ENCODE peak calls at places on chromosomes 6 and 20, in six cellular contexts. U is A673, B is SJSA1, X is heart right ventricle, C is skeletal muscle cell, T is fibroblast of the conjunctiva. V is an unnamed sample.

GRCh38 chr6:167056370-167056769 is 57.2 kb downstream of the CEP43 start:
- DNase-seq in U (no peak), B (no peak), X (no peak), C (peak), T (no peak), V (peak)

GRCh38 chr6:100376103-100376502 is 88.6 kb downstream of the SIM1 start:
- DNase-seq in U (no peak), B (no peak), X (no peak), C (no peak), T (no peak), V (no peak)

GRCh38 chr6:93779086-93779858 is 359.9 kb upstream of the EPHA7 start:
- DNase-seq in U (no peak), B (no peak), X (peak), C (no peak), T (no peak), V (peak)

GRCh38 chr20:21396045-21396893 is 1.1 kb downstream of the NKX2-4 start:
- DNase-seq in U (no peak), B (no peak), X (peak), C (no peak), T (no peak), V (no peak)

GRCh38 chr20:50815162-50815989 is 20.5 kb downstream of the BCAS4 start:
- DNase-seq in U (no peak), B (peak), X (no peak), C (peak), T (no peak), V (peak)

GRCh38 chr20:57398901-57399535 is 7.8 kb downstream of the RBM38 start:
- DNase-seq in U (no peak), B (no peak), X (no peak), C (no peak), T (no peak), V (no peak)

GRCh38 chr20:23415958-23416583 is 5.2 kb downstream of the NAPB start:
- DNase-seq in U (no peak), B (no peak), X (no peak), C (no peak), T (no peak), V (no peak)

GRCh38 chr6:142605922-142606321 is 304.1 kb downstream of the ADGRG6 start:
- DNase-seq in U (no peak), B (no peak), X (no peak), C (peak), T (peak), V (peak)

GRCh38 chr6:107320126-107320525 is 139.2 kb downstream of the PDSS2 start:
- DNase-seq in U (no peak), B (no peak), X (no peak), C (no peak), T (no peak), V (no peak)

GRCh38 chr6:42690151-42690702 is 32.2 kb downstream of the PRPH2 start:
- DNase-seq in U (no peak), B (no peak), X (no peak), C (no peak), T (no peak), V (no peak)

GRCh38 chr6:141552031-141552430 is 580.7 kb upstream of the GJE1 start:
- DNase-seq in U (no peak), B (no peak), X (no peak), C (no peak), T (no peak), V (no peak)

GRCh38 chr6:138691595-138692057 is 81.9 kb upstream of the CCDC28A start:
- DNase-seq in U (peak), B (no peak), X (no peak), C (peak), T (peak), V (peak)

GRCh38 chr20:24779166-24779565 is 169.9 kb upstream of the CST7 start:
- DNase-seq in U (peak), B (no peak), X (no peak), C (no peak), T (no peak), V (no peak)

V was measured in non-pigmented ciliary epithelial cell.